ENCODE peak calls at places on chromosomes 16 and 17, in five cellular contexts. J is GM12878, N is H1, E is K562, Q is HepG2. R is an unnamed sample.

GRCh38 chr16:11076259-11077018 is 132.1 kb downstream of the CLEC16A start:
- DNase-seq in Q (no peak), J (peak), N (no peak), E (peak), R (no peak)

GRCh38 chr17:74373838-74374606 is 6.7 kb downstream of the GPR142 start:
- DNase-seq in N (no peak), E (no peak), J (no peak), Q (peak), R (no peak)

GRCh38 chr17:28811594-28812135 is 30.9 kb downstream of the FAM222B start:
- DNase-seq in N (no peak), E (peak), J (no peak), Q (peak), R (peak)

GRCh38 chr16:81238296-81239011 is at the start of gene BCO1:
- DNase-seq in E (no peak), Q (peak), N (no peak), J (no peak), R (peak)

GRCh38 chr17:8718001-8718563 is 26.6 kb downstream of the CCDC42 start:
- DNase-seq in Q (no peak), N (no peak), E (no peak), J (no peak), R (no peak)

GRCh38 chr17:78351449-78352006 is 8.3 kb downstream of the SOCS3 start:
- DNase-seq in J (no peak), N (peak), Q (peak), E (no peak), R (no peak)

GRCh38 chr17:73968680-73969079 is 234.8 kb upstream of the RPL38 start:
- DNase-seq in E (no peak), J (no peak), N (no peak), Q (no peak), R (no peak)

GRCh38 chr17:44981221-44981968 is 13.3 kb upstream of the C1QL1 start:
- DNase-seq in Q (peak), N (no peak), E (no peak), J (no peak), R (peak)

GRCh38 chr17:4014148-4014927 is 50.1 kb upstream of the ATP2A3 start:
- DNase-seq in Q (peak), J (no peak), N (no peak), E (no peak), R (no peak)

GRCh38 chr16:76059186-76059585 is 218.0 kb upstream of the CNTNAP4 start:
- DNase-seq in J (no peak), E (no peak), Q (no peak), N (no peak), R (no peak)

GRCh38 chr16:60166111-60166510 is 1432.0 kb upstream of the GOT2 start:
- DNase-seq in Q (no peak), N (no peak), E (no peak), J (no peak), R (no peak)

GRCh38 chr17:82866521-82867214 is 26.8 kb upstream of the ZNF750 start:
- DNase-seq in N (no peak), J (no peak), E (no peak), Q (no peak), R (no peak)

GRCh38 chr16:80725566-80726162 is 78.7 kb downstream of the CDYL2 start:
- DNase-seq in J (no peak), N (no peak), Q (no peak), E (no peak), R (no peak)

GRCh38 chr17:39236981-39237441 is 11.3 kb upstream of the STAC2 start:
- DNase-seq in N (no peak), J (no peak), Q (no peak), E (peak), R (no peak)

GRCh38 chr16:57626420-57627170 is 1.8 kb upstream of the ADGRG1 start:
- DNase-seq in J (no peak), Q (no peak), N (no peak), E (no peak), R (no peak)

GRCh38 chr17:2108170-2108569 is 53.3 kb downstream of the HIC1 start:
- DNase-seq in Q (no peak), E (no peak), J (no peak), N (no peak), R (no peak)

GRCh38 chr17:73533127-73533526 is 111.1 kb downstream of the SDK2 start:
- DNase-seq in J (no peak), N (no peak), E (no peak), Q (no peak), R (no peak)

GRCh38 chr17:57455063-57455914 is 199.0 kb downstream of the MSI2 start:
- DNase-seq in Q (no peak), J (peak), N (no peak), E (no peak), R (no peak)

GRCh38 chr16:76114681-76115080 is 162.5 kb upstream of the CNTNAP4 start:
- DNase-seq in J (no peak), N (no peak), E (no peak), Q (no peak), R (no peak)

GRCh38 chr16:3960049-3960809 is 79.7 kb upstream of the CREBBP start:
- DNase-seq in N (no peak), Q (no peak), J (no peak), E (no peak), R (no peak)

GRCh38 chr17:49952912-49953497 is 16.0 kb upstream of the DLX4 start:
- DNase-seq in J (no peak), N (no peak), Q (peak), E (no peak), R (no peak)

GRCh38 chr16:58196898-58197313 is 1.0 kb downstream of the CSNK2A2 start:
- DNase-seq in Q (no peak), J (no peak), E (no peak), N (no peak), R (no peak)

GRCh38 chr16:19882186-19882585 is 2.5 kb downstream of the GPRC5B start:
- DNase-seq in E (no peak), N (peak), Q (no peak), J (no peak), R (no peak)

GRCh38 chr17:34254651-34255380 is at the start of gene CCL2:
- DNase-seq in N (peak), J (no peak), Q (no peak), E (peak), R (peak)

GRCh38 chr17:77214743-77215142 is 74.0 kb downstream of the SEC14L1 start:
- DNase-seq in N (peak), J (no peak), E (peak), Q (peak), R (peak)

GRCh38 chr17:3846739-3847670 is 959 bp upstream of the NCBP3 start:
- DNase-seq in J (no peak), E (no peak), N (no peak), Q (no peak), R (no peak)

DNA sequence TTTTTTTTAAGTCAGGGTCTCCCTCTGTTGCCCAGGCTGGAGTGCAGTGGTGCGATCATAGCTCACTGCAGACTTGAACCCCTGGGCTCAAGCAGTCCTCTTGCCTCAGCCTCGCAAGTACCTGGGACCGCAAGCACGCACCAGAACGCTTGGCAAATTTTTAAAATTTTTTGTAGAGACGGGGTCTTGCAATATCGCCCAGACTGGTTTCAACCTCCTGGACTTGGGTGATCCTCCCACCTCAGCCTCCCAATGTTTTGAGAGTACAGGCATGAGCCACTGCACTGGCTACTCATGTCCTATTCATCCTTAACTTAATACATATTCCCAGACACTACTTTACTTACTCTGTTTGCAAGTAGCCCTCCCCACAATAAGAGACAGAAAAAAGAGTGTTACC is 16.3 kb upstream of the RBL2 start:
- DNase-seq in N (no peak), E (no peak), J (no peak), Q (no peak), R (no peak)
- TF ChIP-seq HDAC2 in N (no peak), E (no peak), J (no peak), Q (no peak), R (no peak)

GRCh38 chr16:82699262-82699661 is 72.5 kb downstream of the CDH13 start:
- DNase-seq in Q (no peak), E (no peak), N (no peak), J (no peak), R (no peak)

GRCh38 chr16:82699711-82700495 is 73.1 kb downstream of the CDH13 start:
- DNase-seq in Q (no peak), J (no peak), E (no peak), N (no peak), R (no peak)

GRCh38 chr16:82695806-82696205 is 69.0 kb downstream of the CDH13 start:
- DNase-seq in J (no peak), N (no peak), Q (no peak), E (no peak), R (no peak)

DNA sequence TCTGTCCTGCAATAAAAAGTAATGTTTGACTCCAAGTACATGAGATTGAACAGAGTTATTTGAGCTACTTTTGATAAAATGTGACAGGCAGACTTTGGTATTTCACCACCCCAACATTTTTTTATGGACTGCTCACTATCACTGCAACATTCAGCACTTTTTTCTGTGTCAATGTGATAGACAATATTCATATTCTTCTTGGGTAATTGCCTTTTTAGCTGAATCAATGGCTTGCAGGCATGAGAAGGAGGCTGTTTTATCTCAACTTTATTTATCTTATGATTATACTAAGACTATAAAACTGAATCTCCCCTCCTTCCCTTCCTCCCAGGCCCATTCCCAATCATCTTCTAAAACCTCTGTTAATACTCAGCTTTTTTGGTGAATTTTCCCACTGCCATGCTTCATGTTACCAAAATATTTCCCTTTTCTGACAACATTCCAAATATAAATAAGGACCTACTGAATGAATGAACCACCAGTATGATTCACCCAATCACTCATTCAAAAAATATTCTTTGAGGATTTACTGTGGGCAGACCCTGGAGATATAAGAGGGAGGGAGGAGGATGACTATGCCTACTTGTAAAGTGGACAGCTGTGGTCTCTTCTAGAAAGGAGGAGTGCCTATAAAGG is 67.6 kb downstream of the CDH13 start:
- DNase-seq in J (no peak), N (no peak), E (no peak), Q (no peak), R (no peak)
- TF ChIP-seq KDM1A in J (no peak), N (no peak), E (no peak), Q (no peak), R (no peak)

DNA sequence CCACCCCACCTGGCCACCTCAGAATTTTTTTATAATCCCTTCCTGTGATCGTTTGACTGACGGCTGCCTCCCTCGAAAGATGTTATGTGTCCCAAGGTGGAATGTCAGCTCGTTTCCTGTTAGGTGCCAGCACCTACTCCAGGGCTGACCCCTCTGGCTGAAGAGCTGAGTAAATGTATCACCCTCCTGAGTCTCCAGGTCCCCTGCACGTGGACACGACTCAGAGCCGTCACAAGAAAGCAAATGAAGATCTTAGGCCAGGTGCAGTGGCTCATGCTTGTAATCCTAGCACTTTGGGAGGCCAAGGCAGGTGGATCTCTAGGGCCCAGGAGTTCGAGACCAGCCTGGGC is 273.2 kb downstream of the C16orf95 start:
- DNase-seq in Q (no peak), N (no peak), E (no peak), J (no peak), R (no peak)
- TF ChIP-seq HDAC2 in Q (no peak), N (no peak), E (no peak), J (no peak), R (no peak)

GRCh38 chr16:68704232-68704867 is 32.7 kb upstream of the CDH1 start:
- DNase-seq in J (no peak), E (peak), Q (peak), N (peak), R (peak)
- TF ChIP-seq KDM1A in J (no peak), E (no peak), Q (no peak), N (peak), R (no peak)

GRCh38 chr17:76017481-76018339 is 9.4 kb downstream of the EVPL start:
- DNase-seq in J (no peak), N (no peak), Q (no peak), E (no peak), R (no peak)

GRCh38 chr17:76014100-76014924 is 12.8 kb downstream of the EVPL start:
- DNase-seq in Q (peak), N (peak), E (peak), J (no peak), R (peak)

GRCh38 chr17:76013377-76013932 is 12.8 kb downstream of the CDK3 start:
- DNase-seq in J (no peak), E (no peak), Q (no peak), N (no peak), R (no peak)

GRCh38 chr17:76011951-76012350 is 11.3 kb downstream of the CDK3 start:
- DNase-seq in N (no peak), E (no peak), Q (no peak), J (no peak), R (no peak)

DNA sequence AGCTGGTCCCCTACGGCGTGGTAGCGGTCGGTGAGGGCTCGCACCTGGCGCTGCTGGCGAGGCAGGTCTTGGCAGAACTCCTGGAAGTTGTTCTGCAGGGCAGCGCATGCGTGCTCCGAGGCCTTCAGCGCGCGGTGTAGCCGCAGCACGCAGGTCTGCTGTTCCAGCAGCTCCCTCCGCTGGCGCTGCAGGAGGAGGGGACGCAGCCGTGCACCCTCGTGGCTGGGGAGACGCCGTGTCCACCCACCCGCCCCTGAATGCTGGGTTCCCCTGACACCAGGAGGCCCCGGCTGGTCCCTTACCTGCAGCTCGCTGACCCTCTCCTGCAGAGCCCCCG is 12.2 kb downstream of the EVPL start:
- DNase-seq in J (no peak), E (no peak), Q (no peak), N (no peak), R (no peak)
- TF ChIP-seq HDAC2 in J (no peak), E (no peak), Q (no peak), N (no peak), R (no peak)

DNA sequence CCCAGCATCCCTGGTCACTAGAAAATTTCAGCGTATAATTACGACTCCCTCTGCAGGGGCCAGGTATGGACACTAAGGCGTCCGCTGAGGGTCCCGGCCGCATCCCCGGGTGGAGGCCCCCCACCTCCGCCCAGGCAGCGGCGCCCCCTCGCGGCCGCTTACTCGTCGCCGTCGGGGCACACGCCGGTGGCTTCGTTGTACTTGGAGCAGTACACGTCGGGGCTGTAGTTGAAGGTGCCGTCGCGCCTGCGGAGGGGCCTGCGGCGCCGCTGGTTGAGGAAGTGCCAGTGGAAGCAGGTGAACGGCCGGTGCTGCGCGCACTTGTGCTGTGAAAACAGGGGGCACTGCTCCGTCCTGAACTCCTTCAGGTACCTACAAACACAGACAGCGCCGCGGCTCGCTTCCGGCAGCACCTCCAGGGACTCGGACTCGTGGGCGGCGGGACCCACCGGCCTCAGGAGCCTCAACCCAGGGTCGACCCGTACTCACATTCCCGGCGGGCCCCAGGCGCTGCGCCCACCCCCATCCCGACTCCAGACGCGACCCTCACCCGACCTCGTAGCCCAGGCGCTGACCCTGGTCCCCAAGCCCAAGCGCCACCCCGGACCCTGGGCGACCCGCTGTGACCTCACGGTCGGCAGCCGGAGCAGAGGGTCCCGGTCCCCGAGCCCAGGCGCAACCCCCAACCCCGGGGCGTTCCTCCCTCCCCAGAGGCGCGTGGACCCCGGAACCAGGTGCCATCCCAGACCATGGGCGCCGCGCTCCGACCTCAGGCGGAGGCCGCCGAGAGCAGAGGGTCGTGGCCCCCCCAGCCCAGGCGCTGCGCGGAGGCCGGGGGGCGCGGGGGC is 596 bp downstream of the UNKL start:
- DNase-seq in J (peak), E (peak), N (peak), Q (no peak), R (peak)
- TF ChIP-seq KDM1A in J (no peak), E (peak), N (peak), Q (peak), R (peak)

DNA sequence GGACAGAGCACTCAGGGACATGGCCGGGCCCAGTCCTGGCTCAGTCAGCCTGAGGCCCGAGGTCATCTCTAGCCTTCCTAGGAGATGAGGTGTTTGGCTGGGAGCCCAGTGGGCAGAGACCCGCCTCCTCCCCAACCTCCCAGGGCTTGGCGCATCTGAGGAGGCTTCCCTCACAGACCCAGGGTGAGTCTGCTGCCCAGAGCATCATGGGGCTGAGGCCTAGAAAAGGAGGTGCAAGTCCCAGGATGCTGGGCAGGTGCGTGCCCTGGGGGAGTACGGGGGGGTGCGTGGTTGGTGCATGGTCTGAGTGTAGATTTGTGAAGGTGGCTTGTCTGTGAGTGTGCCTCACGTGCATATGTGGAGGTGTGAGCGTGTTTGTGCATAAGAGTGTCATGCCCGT is 4.7 kb downstream of the PDE6G start:
- DNase-seq in Q (peak), N (no peak), E (peak), J (no peak), R (peak)
- TF ChIP-seq HDAC2 in Q (no peak), N (no peak), E (no peak), J (no peak), R (no peak)

DNA sequence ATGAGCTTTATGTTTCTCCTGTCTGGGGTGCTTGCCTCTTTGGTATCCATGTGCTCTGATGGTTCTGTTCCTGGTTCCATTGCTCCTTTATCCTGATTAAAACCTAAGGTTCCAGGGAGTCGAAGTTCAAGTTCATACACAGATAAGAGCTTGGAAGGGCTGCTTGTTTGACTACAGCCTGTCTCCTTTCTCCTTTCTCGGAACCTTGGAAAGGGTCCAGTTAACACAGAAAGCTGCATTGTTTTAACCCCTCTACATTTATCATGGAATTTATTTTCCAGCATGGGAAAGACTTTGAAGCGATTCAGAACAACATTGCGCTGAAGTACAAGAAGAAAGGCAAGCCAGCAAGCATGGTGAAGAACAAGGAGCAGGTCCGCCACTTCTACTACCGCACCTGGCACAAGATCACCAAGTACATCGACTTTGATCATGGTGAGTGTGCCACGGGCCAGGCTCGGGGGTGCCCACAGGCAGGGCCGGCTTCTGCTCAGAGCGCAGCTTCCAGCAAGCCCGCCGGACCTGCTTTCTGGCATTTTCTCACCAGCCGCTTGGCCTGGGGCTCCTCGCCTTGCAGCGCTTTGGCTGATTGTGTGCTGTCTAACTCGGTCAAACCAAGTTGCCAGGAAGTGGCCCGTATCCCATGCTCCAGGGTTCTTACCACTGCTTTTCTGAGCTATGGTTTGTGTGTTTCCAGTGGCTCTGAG is 19.9 kb downstream of the CRAMP1 start:
- DNase-seq in Q (no peak), N (no peak), E (no peak), J (no peak), R (no peak)
- TF ChIP-seq KDM1A in Q (no peak), N (no peak), E (no peak), J (no peak), R (no peak)

R was measured in A549.